ENCODE peak calls at places on chromosome 13, in seven cellular contexts. B, V, K, Y, H, F and J are unnamed samples.

GRCh38 chr13:97540696-97541095 is 106.7 kb downstream of the RAP2A start:
- DNase-seq in B (no peak), V (no peak), K (no peak), Y (no peak), H (no peak), F (no peak), J (peak; percentile 28)

GRCh38 chr13:33194820-33195692 is 90.5 kb downstream of the STARD13 start:
- DNase-seq in B (peak; percentile 36), V (no peak), K (no peak), Y (peak; percentile 99), H (no peak), F (peak; percentile 73), J (peak; percentile 96)

GRCh38 chr13:20431080-20431479 is 94.6 kb downstream of the CRYL1 start:
- DNase-seq in B (no peak), V (no peak), K (no peak), Y (no peak), H (no peak), F (no peak), J (no peak)

GRCh38 chr13:29849731-29850212 is 645 bp downstream of the UBL3 start:
- DNase-seq in B (peak; percentile 70), V (peak; percentile 32), K (peak; percentile 41), Y (no peak), H (no peak), F (peak; percentile 33), J (peak; percentile 71)

GRCh38 chr13:44165895-44166496 is 207.6 kb upstream of the SERP2 start:
- DNase-seq in B (no peak), V (no peak), K (no peak), Y (no peak), H (no peak), F (no peak), J (no peak)

GRCh38 chr13:33925563-33925962 is 107.6 kb downstream of the RFC3 start:
- DNase-seq in B (no peak), V (no peak), K (no peak), Y (no peak), H (no peak), F (no peak), J (no peak)

GRCh38 chr13:105918842-105919741 is 616.4 kb downstream of the EFNB2 start:
- DNase-seq in B (peak; percentile 71), V (peak; percentile 51), K (peak; percentile 1), Y (no peak), H (no peak), F (peak; percentile 3), J (peak; percentile 82)

GRCh38 chr13:47901451-47901850 is 99.6 kb downstream of the SUCLA2 start:
- DNase-seq in B (no peak), V (no peak), K (peak; percentile 4), Y (no peak), H (no peak), F (no peak), J (peak; percentile 37)

GRCh38 chr13:41700790-41701310 is 243.5 kb downstream of the RGCC start:
- DNase-seq in B (peak; percentile 9), V (no peak), K (peak; percentile 28), Y (no peak), H (no peak), F (no peak), J (peak; percentile 66)

GRCh38 chr13:32007494-32007893 is 24.1 kb upstream of the FRY start:
- DNase-seq in B (no peak), V (no peak), K (no peak), Y (no peak), H (no peak), F (no peak), J (peak; percentile 8)

GRCh38 chr13:110047511-110047910 is 259.4 kb downstream of the COL4A1 start:
- DNase-seq in B (peak; percentile 42), V (no peak), K (no peak), Y (no peak), H (no peak), F (no peak), J (peak; percentile 91)

GRCh38 chr13:95494082-95494681 is 58.3 kb upstream of the CLDN10 start:
- DNase-seq in B (peak; percentile 62), V (peak; percentile 48), K (peak; percentile 62), Y (no peak), H (no peak), F (peak; percentile 55), J (peak; percentile 62)

GRCh38 chr13:104485571-104485970 is 1419.4 kb upstream of the SLC10A2 start:
- DNase-seq in B (no peak), V (no peak), K (no peak), Y (no peak), H (no peak), F (no peak), J (no peak)

GRCh38 chr13:95710313-95710712 is 33.4 kb downstream of the DNAJC3 start:
- DNase-seq in B (no peak), V (no peak), K (no peak), Y (no peak), H (no peak), F (no peak), J (peak; percentile 84)

GRCh38 chr13:22198656-22199217 is 527.9 kb downstream of the FGF9 start:
- DNase-seq in B (no peak), V (no peak), K (no peak), Y (no peak), H (no peak), F (no peak), J (no peak)

GRCh38 chr13:36395280-36395679 is 37.0 kb upstream of the CCNA1 start:
- DNase-seq in B (peak; percentile 11), V (peak; percentile 5), K (peak; percentile 3), Y (no peak), H (no peak), F (peak; percentile 5), J (peak; percentile 66)

GRCh38 chr13:102591988-102592781 is 4.6 kb upstream of the TPP2 start:
- DNase-seq in B (peak; percentile 69), V (peak; percentile 40), K (peak; percentile 79), Y (peak; percentile 40), H (peak; percentile 50), F (peak; percentile 53), J (peak; percentile 75)

GRCh38 chr13:112959206-112959605 is 9.8 kb upstream of the MCF2L start:
- DNase-seq in B (no peak), V (no peak), K (no peak), Y (no peak), H (no peak), F (peak; percentile 46), J (no peak)
- TF ChIP-seq RFX5 in B (no peak), V (no peak), K (no peak), Y (no peak), H (no peak), F (no peak), J (no peak)

GRCh38 chr13:99305180-99305965 is 1.8 kb downstream of the GPR183 start:
- DNase-seq in B (no peak), V (no peak), K (peak; percentile 34), Y (no peak), H (no peak), F (no peak), J (no peak)

GRCh38 chr13:99308481-99309087 is 1.4 kb upstream of the GPR183 start:
- DNase-seq in B (no peak), V (no peak), K (no peak), Y (no peak), H (no peak), F (no peak), J (peak; percentile 63)

GRCh38 chr13:99307247-99307646 is at the start of gene GPR183:
- DNase-seq in B (no peak), V (no peak), K (peak; percentile 50), Y (no peak), H (no peak), F (no peak), J (peak; percentile 43)

GRCh38 chr13:99310382-99311031 is 3.3 kb upstream of the GPR183 start:
- DNase-seq in B (peak; percentile 25), V (no peak), K (no peak), Y (no peak), H (no peak), F (no peak), J (peak; percentile 93)

DNA sequence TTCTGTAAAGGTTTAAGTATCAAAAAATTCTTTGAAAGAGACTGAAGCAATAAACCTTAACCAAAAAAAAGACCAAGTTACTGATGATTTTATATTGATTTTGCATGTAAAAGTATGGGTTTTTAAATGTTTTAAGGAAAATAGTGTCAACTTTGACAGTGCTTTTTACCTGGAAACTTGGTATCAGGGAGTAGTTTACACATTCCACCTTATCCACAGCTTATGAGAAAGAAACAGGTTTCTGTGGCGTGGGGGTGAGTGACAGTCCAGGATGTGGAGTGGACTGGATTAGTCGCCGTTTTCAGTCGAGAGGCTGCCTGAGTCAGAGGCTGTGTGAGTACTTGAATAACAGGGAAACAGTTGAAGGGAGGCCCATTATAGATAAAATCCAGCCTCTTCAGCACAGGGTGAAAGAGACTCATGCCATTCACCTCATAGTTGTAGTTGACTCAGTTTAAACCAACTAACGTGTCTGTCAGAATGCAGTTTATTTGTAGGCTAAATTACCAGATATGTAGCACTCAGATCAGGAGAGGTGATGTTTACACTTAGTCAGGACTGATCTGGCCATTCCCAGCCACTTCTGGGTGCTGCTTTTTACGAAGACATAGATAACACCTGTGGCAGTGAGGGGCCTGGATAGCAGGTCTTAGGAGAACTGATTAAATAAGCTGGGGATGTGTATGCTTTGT is 595 bp upstream of the GPR183 start:
- DNase-seq in B (no peak), V (no peak), K (peak; percentile 79), Y (no peak), H (no peak), F (no peak), J (peak; percentile 83)
- TF ChIP-seq RFX5 in B (no peak), V (no peak), K (no peak), Y (no peak), H (no peak), F (no peak), J (no peak)

DNA sequence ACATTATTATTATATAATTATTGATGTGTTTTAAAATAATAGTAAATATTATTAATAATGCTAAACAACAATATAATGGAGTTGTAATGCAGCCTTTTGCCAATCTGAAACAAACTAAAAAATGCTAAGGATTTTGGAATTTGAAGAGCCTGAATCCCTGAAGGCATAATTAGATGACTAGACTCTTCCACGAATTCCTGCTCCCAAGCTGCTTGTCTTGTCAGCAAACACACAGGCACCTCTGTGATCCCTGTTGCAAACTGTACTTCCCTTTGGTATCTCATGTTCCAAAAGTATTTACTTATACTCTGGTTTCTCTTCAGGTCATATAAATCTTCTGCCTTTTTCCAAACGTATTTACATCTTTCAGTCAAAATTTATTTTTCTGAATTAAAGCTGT is 1862.4 kb downstream of the OLFM4 start:
- DNase-seq in B (no peak), V (no peak), K (no peak), Y (no peak), H (no peak), F (no peak), J (no peak)
- TF ChIP-seq RFX5 in B (no peak), V (no peak), K (no peak), Y (no peak), H (no peak), F (no peak), J (no peak)

DNA sequence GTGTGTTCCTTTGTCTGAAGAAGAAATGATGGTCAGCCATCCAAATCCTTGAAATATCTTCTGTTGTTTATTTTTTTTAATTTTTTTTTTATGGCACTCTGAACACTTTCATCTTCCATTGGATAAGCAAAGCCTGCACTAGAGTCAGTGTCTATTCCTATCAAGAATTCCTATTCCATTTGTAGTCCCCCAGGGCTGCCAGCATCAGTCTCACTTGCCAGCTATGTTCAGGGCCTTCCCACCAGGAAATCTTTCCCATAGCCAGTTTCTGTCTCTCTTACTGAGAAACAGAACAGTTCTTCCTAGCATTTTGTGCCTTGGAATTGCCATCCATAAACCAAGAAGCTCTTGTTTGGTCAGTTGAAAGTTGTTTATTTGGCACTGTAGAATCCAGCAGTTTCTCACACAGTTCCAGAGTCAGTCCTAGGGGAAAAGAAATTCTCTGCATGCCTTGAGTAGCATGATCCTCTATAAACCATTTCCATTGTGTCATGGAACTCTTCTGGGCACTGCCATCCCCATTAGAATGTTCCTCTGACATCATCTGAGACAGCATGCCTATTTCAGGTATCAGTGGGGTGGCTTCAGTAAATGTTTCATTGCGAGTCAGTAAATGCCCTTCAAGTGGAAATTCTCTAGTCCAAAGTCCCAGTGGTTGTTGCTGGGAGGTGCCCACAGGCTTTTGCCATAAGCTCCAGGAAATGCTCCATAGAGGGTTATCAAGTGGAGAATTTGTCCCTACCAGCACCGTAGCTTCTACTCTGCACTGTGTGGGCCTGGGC is 18.7 kb upstream of the SPRYD7 start:
- DNase-seq in B (no peak), V (no peak), K (no peak), Y (no peak), H (no peak), F (no peak), J (peak; percentile 28)
- TF ChIP-seq RFX5 in B (no peak), V (no peak), K (no peak), Y (no peak), H (no peak), F (no peak), J (no peak)